ENCODE peak calls at places on chromosomes 1 and 21, in six cellular contexts. P is HCT116, I is H1, W is K562, E is endothelial cell of umbilical vein, J is GM12878. R is an unnamed sample.

GRCh38 chr1:29264773-29265389 is 28.6 kb downstream of the PTPRU start:
- DNase-seq in P (no peak), I (no peak), W (no peak), E (no peak), J (no peak), R (no peak)

GRCh38 chr21:41410767-41411448 is 15.1 kb upstream of the MX1 start:
- DNase-seq in P (no peak), I (no peak), W (no peak), E (no peak), J (no peak), R (no peak)

GRCh38 chr1:116346943-116347673 is 25.9 kb upstream of the ATP1A1 start:
- DNase-seq in P (no peak), I (no peak), W (no peak), E (no peak), J (no peak), R (peak; percentile 15)

GRCh38 chr1:6123816-6124215 is 56.3 kb downstream of the CHD5 start:
- DNase-seq in P (no peak), I (no peak), W (no peak), E (no peak), J (no peak), R (no peak)

GRCh38 chr1:194295690-194296089 is 1109.3 kb upstream of the B3GALT2 start:
- DNase-seq in P (peak; percentile 33), I (no peak), W (peak; percentile 11), E (peak; percentile 52), J (no peak), R (peak; percentile 76)

GRCh38 chr1:213399695-213400094 is 348.7 kb downstream of the RPS6KC1 start:
- DNase-seq in P (no peak), I (no peak), W (no peak), E (no peak), J (no peak), R (peak; percentile 46)

GRCh38 chr1:154819628-154820590 is 50.2 kb downstream of the KCNN3 start:
- DNase-seq in P (peak; percentile 26), I (no peak), W (peak; percentile 22), E (no peak), J (no peak), R (peak; percentile 72)

GRCh38 chr1:185213086-185213485 is 56.1 kb downstream of the SWT1 start:
- DNase-seq in P (no peak), I (no peak), W (no peak), E (no peak), J (no peak), R (no peak)

GRCh38 chr1:47756411-47756810 is 240.8 kb downstream of the TRABD2B start:
- DNase-seq in P (no peak), I (no peak), W (no peak), E (no peak), J (no peak), R (no peak)

GRCh38 chr1:223462866-223463404 is 69.7 kb downstream of the CCDC185 start:
- DNase-seq in P (no peak), I (no peak), W (no peak), E (no peak), J (no peak), R (no peak)

GRCh38 chr1:151368000-151368744 is 4.3 kb downstream of the SELENBP1 start:
- DNase-seq in P (no peak), I (no peak), W (no peak), E (no peak), J (no peak), R (no peak)

GRCh38 chr1:18583326-18583941 is 47.2 kb upstream of the PAX7 start:
- DNase-seq in P (no peak), I (no peak), W (no peak), E (no peak), J (no peak), R (no peak)

GRCh38 chr1:101282314-101283087 is 45.7 kb downstream of the S1PR1 start:
- DNase-seq in P (no peak), I (no peak), W (no peak), E (peak; percentile 77), J (no peak), R (no peak)

GRCh38 chr1:54165146-54165545 is 12.3 kb upstream of the CDCP2 start:
- DNase-seq in P (no peak), I (no peak), W (no peak), E (no peak), J (no peak), R (peak; percentile 20)

GRCh38 chr1:7659514-7659913 is 111.6 kb upstream of the VAMP3 start:
- DNase-seq in P (no peak), I (no peak), W (no peak), E (no peak), J (no peak), R (no peak)

GRCh38 chr1:30331415-30332065 is 391.8 kb downstream of the MATN1 start:
- DNase-seq in P (no peak), I (no peak), W (no peak), E (no peak), J (no peak), R (no peak)

GRCh38 chr1:44970317-44970716 is 16.1 kb downstream of the EIF2B3 start:
- DNase-seq in P (no peak), I (no peak), W (no peak), E (peak; percentile 80), J (no peak), R (no peak)

GRCh38 chr1:103109291-103109920 is 1.1 kb upstream of the COL11A1 start:
- DNase-seq in P (no peak), I (no peak), W (no peak), E (no peak), J (no peak), R (peak; percentile 30)

DNA sequence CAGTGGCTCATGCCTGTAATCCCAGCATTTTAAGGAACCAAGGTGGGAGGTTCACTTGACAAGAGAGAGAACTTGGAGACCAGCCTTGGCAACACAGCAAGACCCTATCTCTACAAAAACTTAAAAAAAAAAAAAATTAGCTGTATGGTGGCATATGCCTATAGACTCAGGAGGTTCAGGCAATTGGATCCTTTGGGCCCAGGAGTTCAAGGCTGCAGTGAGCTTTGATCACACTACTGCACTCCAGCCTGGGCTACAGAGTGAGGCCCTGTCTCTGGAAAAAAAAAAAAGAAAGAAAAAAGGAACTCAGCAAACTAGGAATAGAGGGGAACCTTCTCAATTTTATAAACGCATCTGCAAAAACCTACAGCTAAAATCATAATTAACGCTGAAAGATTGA is 21.8 kb downstream of the HSF2BP start:
- DNase-seq in P (no peak), I (no peak), W (no peak), E (no peak), J (no peak), R (no peak)
- TF ChIP-seq EZH2 in P (no peak), I (no peak), W (no peak), E (no peak), J (no peak), R (no peak)

DNA sequence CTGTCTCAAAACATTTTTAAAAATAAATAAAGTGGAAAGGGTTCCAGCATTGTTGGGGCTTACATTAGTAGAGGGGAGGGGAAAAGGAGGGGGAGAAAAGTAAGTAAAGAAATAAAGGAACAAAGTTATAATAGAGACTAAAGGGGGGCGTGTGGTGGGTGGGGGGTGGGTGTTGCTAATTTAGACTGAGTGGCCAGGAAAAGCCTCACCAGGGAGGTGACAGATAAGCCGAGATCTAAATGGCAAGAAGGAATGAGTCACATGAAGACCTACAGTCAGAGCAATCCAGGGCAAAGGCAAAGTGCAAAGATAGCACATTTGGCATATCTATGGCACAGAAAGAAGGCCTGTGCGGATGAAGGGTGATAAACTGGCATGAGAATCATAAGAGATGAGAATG is 7.5 kb downstream of the MPL start:
- DNase-seq in P (no peak), I (no peak), W (peak; percentile 72), E (no peak), J (no peak), R (no peak)
- TF ChIP-seq POLR2AphosphoS5 in P (no peak), I (no peak), W (peak; percentile 55), E (no peak), J (no peak), R (no peak)

DNA sequence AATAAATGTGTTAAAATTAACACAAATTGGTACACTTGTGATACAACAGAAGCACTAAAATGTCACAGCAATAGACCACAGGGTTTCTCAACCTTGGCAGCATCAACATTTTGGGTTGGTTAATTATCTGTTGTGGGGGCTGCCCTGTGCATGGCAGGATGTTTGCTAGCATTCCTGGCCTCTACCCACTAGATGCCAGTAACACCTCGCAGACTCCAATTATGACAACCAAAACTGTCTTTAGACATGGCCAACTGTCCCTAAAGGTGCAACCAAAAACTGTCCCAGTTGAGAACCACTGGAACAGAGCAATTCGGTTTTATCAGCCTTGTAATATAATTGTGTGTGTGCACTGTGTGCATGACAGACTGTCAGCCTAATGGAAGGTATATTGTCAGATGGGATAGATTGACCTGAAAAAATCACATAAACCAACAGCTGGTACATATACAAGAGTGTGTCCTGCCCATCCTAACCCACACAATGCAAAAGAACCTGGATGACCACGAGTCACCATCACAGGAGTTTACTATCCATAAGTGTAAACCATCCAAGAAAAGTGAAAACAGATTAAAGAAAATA is 13.5 kb upstream of the ERG start:
- DNase-seq in P (no peak), I (no peak), W (no peak), E (no peak), J (no peak), R (no peak)
- TF ChIP-seq CTCF in P (no peak), I (peak; percentile 16), W (no peak), E (no peak), J (no peak), R (no peak)

DNA sequence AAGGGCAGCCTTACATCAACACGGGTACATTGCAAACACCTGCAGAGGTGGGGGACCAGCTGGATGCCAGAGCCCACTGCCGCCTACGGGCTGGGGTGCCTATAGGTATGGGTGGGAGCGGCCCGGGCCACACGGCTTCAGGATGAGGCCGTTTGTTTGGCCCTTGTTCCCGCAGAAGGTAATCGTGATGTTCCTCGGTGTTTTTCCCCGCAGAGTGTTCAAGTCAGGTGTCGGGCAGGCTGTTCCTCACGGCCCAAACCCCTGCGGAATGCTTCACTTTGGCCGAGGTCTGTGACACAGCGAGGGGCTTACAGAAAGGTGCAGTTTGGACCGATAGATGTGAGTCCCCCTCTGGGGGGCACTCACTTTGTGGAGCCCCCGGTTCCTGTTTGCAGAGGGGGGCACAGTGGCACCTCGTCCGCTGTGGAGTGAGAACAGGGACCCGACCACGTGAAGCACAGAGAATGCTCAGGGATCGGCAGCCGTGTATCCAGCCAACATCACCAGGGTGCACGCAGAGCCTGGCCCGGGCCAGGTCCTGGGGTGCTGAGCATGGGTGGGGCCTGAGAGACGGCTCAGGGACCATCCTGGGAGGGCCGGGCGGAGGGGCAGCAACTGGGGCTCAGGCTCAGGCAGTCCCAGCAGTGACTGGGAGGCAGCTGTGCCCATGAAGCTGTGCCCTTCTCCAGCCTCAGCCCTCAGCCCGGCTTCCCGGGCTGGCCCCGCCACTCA is 453 bp upstream of the TTLL10 start:
- DNase-seq in P (no peak), I (no peak), W (no peak), E (no peak), J (no peak), R (no peak)
- TF ChIP-seq EZH2 in P (no peak), I (no peak), W (no peak), E (no peak), J (no peak), R (no peak)

GRCh38 chr1:24699628-24700027 is 45.6 kb upstream of the CLIC4 start:
- DNase-seq in P (no peak), I (no peak), W (no peak), E (peak; percentile 39), J (no peak), R (no peak)
- TF ChIP-seq POLR2AphosphoS5 in P (no peak), I (no peak), W (no peak), E (no peak), J (no peak), R (no peak)

GRCh38 chr1:23446644-23447310 is 22.2 kb upstream of the TCEA3 start:
- DNase-seq in P (no peak), I (no peak), W (no peak), E (no peak), J (no peak), R (no peak)
- TF ChIP-seq CTCF in P (no peak), I (no peak), W (no peak), E (no peak), J (no peak), R (no peak)